ENCODE peak calls at places on chromosomes 5 and 9, in six cellular contexts. One of them, this sample, is unnamed.

GRCh38 chr5:173911623-173912022 is 23.5 kb downstream of the CPEB4 start:
- DNase-seq in fibroblast of pulmonary artery: no peak
- DNase-seq in NCI-H1694 treated with DMSO at 0.1 percent for 48 hours: no peak
- DNase-seq in adipocyte: no peak
- DNase-seq in epithelial cell of esophagus: no peak
- DNase-seq in activated T-cell treated with anti-CD3 and anti-CD28 coated beads, Interleukin-2, amount 50 U/mL, for 72 hours: no peak
- DNase-seq in this sample: no peak

GRCh38 chr9:11107196-11107595 is 494.4 kb upstream of the PTPRD start:
- DNase-seq in fibroblast of pulmonary artery: no peak
- DNase-seq in NCI-H1694 treated with DMSO at 0.1 percent for 48 hours: no peak
- DNase-seq in adipocyte: no peak
- DNase-seq in epithelial cell of esophagus: no peak
- DNase-seq in activated T-cell treated with anti-CD3 and anti-CD28 coated beads, Interleukin-2, amount 50 U/mL, for 72 hours: no peak
- DNase-seq in this sample: no peak

GRCh38 chr9:128887914-128888350 is 6.0 kb downstream of the LRRC8A start:
- DNase-seq in fibroblast of pulmonary artery: peak; percentile 68
- DNase-seq in NCI-H1694 treated with DMSO at 0.1 percent for 48 hours: no peak
- DNase-seq in adipocyte: no peak
- DNase-seq in epithelial cell of esophagus: no peak
- DNase-seq in activated T-cell treated with anti-CD3 and anti-CD28 coated beads, Interleukin-2, amount 50 U/mL, for 72 hours: no peak
- DNase-seq in this sample: no peak

GRCh38 chr9:91383577-91383976 is 21.9 kb upstream of the AUH start:
- DNase-seq in fibroblast of pulmonary artery: no peak
- DNase-seq in NCI-H1694 treated with DMSO at 0.1 percent for 48 hours: no peak
- DNase-seq in adipocyte: no peak
- DNase-seq in epithelial cell of esophagus: no peak
- DNase-seq in activated T-cell treated with anti-CD3 and anti-CD28 coated beads, Interleukin-2, amount 50 U/mL, for 72 hours: no peak
- DNase-seq in this sample: no peak

GRCh38 chr5:39201160-39201794 is 18.1 kb downstream of the FYB1 start:
- DNase-seq in fibroblast of pulmonary artery: no peak
- DNase-seq in NCI-H1694 treated with DMSO at 0.1 percent for 48 hours: no peak
- DNase-seq in adipocyte: peak; percentile 14
- DNase-seq in epithelial cell of esophagus: no peak
- DNase-seq in activated T-cell treated with anti-CD3 and anti-CD28 coated beads, Interleukin-2, amount 50 U/mL, for 72 hours: no peak
- DNase-seq in this sample: peak; percentile 14

GRCh38 chr9:95167998-95168397 is 149.5 kb downstream of the FANCC start:
- DNase-seq in fibroblast of pulmonary artery: peak; percentile 97
- DNase-seq in NCI-H1694 treated with DMSO at 0.1 percent for 48 hours: peak; percentile 28
- DNase-seq in adipocyte: peak; percentile 95
- DNase-seq in epithelial cell of esophagus: peak; percentile 97
- DNase-seq in activated T-cell treated with anti-CD3 and anti-CD28 coated beads, Interleukin-2, amount 50 U/mL, for 72 hours: peak; percentile 80
- DNase-seq in this sample: peak; percentile 70

GRCh38 chr5:134098690-134099089 is 15.8 kb upstream of the TCF7 start:
- DNase-seq in fibroblast of pulmonary artery: no peak
- DNase-seq in NCI-H1694 treated with DMSO at 0.1 percent for 48 hours: no peak
- DNase-seq in adipocyte: no peak
- DNase-seq in epithelial cell of esophagus: no peak
- DNase-seq in activated T-cell treated with anti-CD3 and anti-CD28 coated beads, Interleukin-2, amount 50 U/mL, for 72 hours: no peak
- DNase-seq in this sample: no peak

GRCh38 chr5:121430538-121430937 is 421.1 kb upstream of the FTMT start:
- DNase-seq in fibroblast of pulmonary artery: no peak
- DNase-seq in NCI-H1694 treated with DMSO at 0.1 percent for 48 hours: no peak
- DNase-seq in adipocyte: no peak
- DNase-seq in epithelial cell of esophagus: peak; percentile 29
- DNase-seq in activated T-cell treated with anti-CD3 and anti-CD28 coated beads, Interleukin-2, amount 50 U/mL, for 72 hours: no peak
- DNase-seq in this sample: no peak

GRCh38 chr5:149210229-149210628 is 61.4 kb upstream of the AFAP1L1 start:
- DNase-seq in fibroblast of pulmonary artery: peak; percentile 35
- DNase-seq in NCI-H1694 treated with DMSO at 0.1 percent for 48 hours: no peak
- DNase-seq in adipocyte: no peak
- DNase-seq in epithelial cell of esophagus: peak; percentile 80
- DNase-seq in activated T-cell treated with anti-CD3 and anti-CD28 coated beads, Interleukin-2, amount 50 U/mL, for 72 hours: no peak
- DNase-seq in this sample: no peak

GRCh38 chr9:137116027-137116507 is 1.5 kb upstream of the DPP7 start:
- DNase-seq in fibroblast of pulmonary artery: no peak
- DNase-seq in NCI-H1694 treated with DMSO at 0.1 percent for 48 hours: no peak
- DNase-seq in adipocyte: no peak
- DNase-seq in epithelial cell of esophagus: no peak
- DNase-seq in activated T-cell treated with anti-CD3 and anti-CD28 coated beads, Interleukin-2, amount 50 U/mL, for 72 hours: no peak
- DNase-seq in this sample: no peak

GRCh38 chr5:109324941-109325340 is 84.8 kb downstream of the PJA2 start:
- DNase-seq in fibroblast of pulmonary artery: peak; percentile 41
- DNase-seq in NCI-H1694 treated with DMSO at 0.1 percent for 48 hours: no peak
- DNase-seq in adipocyte: peak; percentile 9
- DNase-seq in epithelial cell of esophagus: no peak
- DNase-seq in activated T-cell treated with anti-CD3 and anti-CD28 coated beads, Interleukin-2, amount 50 U/mL, for 72 hours: no peak
- DNase-seq in this sample: no peak

GRCh38 chr9:121634800-121635261 is 16.6 kb upstream of the DAB2IP start:
- DNase-seq in fibroblast of pulmonary artery: peak; percentile 27
- DNase-seq in NCI-H1694 treated with DMSO at 0.1 percent for 48 hours: no peak
- DNase-seq in adipocyte: peak; percentile 19
- DNase-seq in epithelial cell of esophagus: no peak
- DNase-seq in activated T-cell treated with anti-CD3 and anti-CD28 coated beads, Interleukin-2, amount 50 U/mL, for 72 hours: no peak
- DNase-seq in this sample: no peak

GRCh38 chr9:89223398-89223977 is 44.9 kb upstream of the SHC3 start:
- DNase-seq in fibroblast of pulmonary artery: no peak
- DNase-seq in NCI-H1694 treated with DMSO at 0.1 percent for 48 hours: peak; percentile 76
- DNase-seq in adipocyte: peak; percentile 76
- DNase-seq in epithelial cell of esophagus: no peak
- DNase-seq in activated T-cell treated with anti-CD3 and anti-CD28 coated beads, Interleukin-2, amount 50 U/mL, for 72 hours: no peak
- DNase-seq in this sample: no peak

GRCh38 chr5:1792842-1793266 is 6.8 kb downstream of the MRPL36 start:
- DNase-seq in fibroblast of pulmonary artery: peak; percentile 83
- DNase-seq in NCI-H1694 treated with DMSO at 0.1 percent for 48 hours: no peak
- DNase-seq in adipocyte: peak; percentile 20
- DNase-seq in epithelial cell of esophagus: peak; percentile 53
- DNase-seq in activated T-cell treated with anti-CD3 and anti-CD28 coated beads, Interleukin-2, amount 50 U/mL, for 72 hours: peak; percentile 83
- DNase-seq in this sample: peak; percentile 82

GRCh38 chr9:130537346-130538050 is 41.9 kb upstream of the FUBP3 start:
- DNase-seq in fibroblast of pulmonary artery: peak; percentile 19
- DNase-seq in NCI-H1694 treated with DMSO at 0.1 percent for 48 hours: no peak
- DNase-seq in adipocyte: no peak
- DNase-seq in epithelial cell of esophagus: peak; percentile 36
- DNase-seq in activated T-cell treated with anti-CD3 and anti-CD28 coated beads, Interleukin-2, amount 50 U/mL, for 72 hours: no peak
- DNase-seq in this sample: no peak

GRCh38 chr9:110578896-110579752 is at the start of gene SVEP1:
- DNase-seq in fibroblast of pulmonary artery: peak; percentile 73
- DNase-seq in NCI-H1694 treated with DMSO at 0.1 percent for 48 hours: no peak
- DNase-seq in adipocyte: peak; percentile 82
- DNase-seq in epithelial cell of esophagus: peak; percentile 73
- DNase-seq in activated T-cell treated with anti-CD3 and anti-CD28 coated beads, Interleukin-2, amount 50 U/mL, for 72 hours: no peak
- DNase-seq in this sample: peak; percentile 5

GRCh38 chr5:109693535-109694152 is 3.9 kb downstream of the MAN2A1 start:
- DNase-seq in fibroblast of pulmonary artery: peak; percentile 30
- DNase-seq in NCI-H1694 treated with DMSO at 0.1 percent for 48 hours: no peak
- DNase-seq in adipocyte: peak; percentile 41
- DNase-seq in epithelial cell of esophagus: peak; percentile 60
- DNase-seq in activated T-cell treated with anti-CD3 and anti-CD28 coated beads, Interleukin-2, amount 50 U/mL, for 72 hours: no peak
- DNase-seq in this sample: no peak

GRCh38 chr5:35461530-35461929 is 156.1 kb upstream of the SPEF2 start:
- DNase-seq in fibroblast of pulmonary artery: no peak
- DNase-seq in NCI-H1694 treated with DMSO at 0.1 percent for 48 hours: no peak
- DNase-seq in adipocyte: no peak
- DNase-seq in epithelial cell of esophagus: no peak
- DNase-seq in activated T-cell treated with anti-CD3 and anti-CD28 coated beads, Interleukin-2, amount 50 U/mL, for 72 hours: no peak
- DNase-seq in this sample: no peak

GRCh38 chr5:147190236-147190815 is 44.5 kb upstream of the STK32A start:
- DNase-seq in fibroblast of pulmonary artery: peak; percentile 11
- DNase-seq in NCI-H1694 treated with DMSO at 0.1 percent for 48 hours: no peak
- DNase-seq in adipocyte: no peak
- DNase-seq in epithelial cell of esophagus: peak; percentile 9
- DNase-seq in activated T-cell treated with anti-CD3 and anti-CD28 coated beads, Interleukin-2, amount 50 U/mL, for 72 hours: no peak
- DNase-seq in this sample: no peak

GRCh38 chr5:32531885-32532520 is 53.4 kb upstream of the SUB1 start:
- DNase-seq in fibroblast of pulmonary artery: peak; percentile 53
- DNase-seq in NCI-H1694 treated with DMSO at 0.1 percent for 48 hours: peak; percentile 85
- DNase-seq in adipocyte: peak; percentile 59
- DNase-seq in epithelial cell of esophagus: peak; percentile 53
- DNase-seq in activated T-cell treated with anti-CD3 and anti-CD28 coated beads, Interleukin-2, amount 50 U/mL, for 72 hours: peak; percentile 65
- DNase-seq in this sample: peak; percentile 62

GRCh38 chr5:154243736-154244135 is 53.2 kb downstream of the GALNT10 start:
- DNase-seq in fibroblast of pulmonary artery: peak; percentile 23
- DNase-seq in NCI-H1694 treated with DMSO at 0.1 percent for 48 hours: no peak
- DNase-seq in adipocyte: peak; percentile 14
- DNase-seq in epithelial cell of esophagus: no peak
- DNase-seq in activated T-cell treated with anti-CD3 and anti-CD28 coated beads, Interleukin-2, amount 50 U/mL, for 72 hours: no peak
- DNase-seq in this sample: no peak

GRCh38 chr5:132001647-132002561 is 9.6 kb downstream of the ACSL6 start:
- DNase-seq in fibroblast of pulmonary artery: peak; percentile 17
- DNase-seq in NCI-H1694 treated with DMSO at 0.1 percent for 48 hours: no peak
- DNase-seq in adipocyte: peak; percentile 21
- DNase-seq in epithelial cell of esophagus: no peak
- DNase-seq in activated T-cell treated with anti-CD3 and anti-CD28 coated beads, Interleukin-2, amount 50 U/mL, for 72 hours: no peak
- DNase-seq in this sample: no peak

GRCh38 chr9:89740722-89741121 is 135.9 kb downstream of the GADD45G start:
- DNase-seq in fibroblast of pulmonary artery: no peak
- DNase-seq in NCI-H1694 treated with DMSO at 0.1 percent for 48 hours: no peak
- DNase-seq in adipocyte: no peak
- DNase-seq in epithelial cell of esophagus: no peak
- DNase-seq in activated T-cell treated with anti-CD3 and anti-CD28 coated beads, Interleukin-2, amount 50 U/mL, for 72 hours: peak; percentile 45
- DNase-seq in this sample: peak; percentile 65

GRCh38 chr9:128729302-128729701 is 5.4 kb upstream of the ZDHHC12 start:
- DNase-seq in fibroblast of pulmonary artery: no peak
- DNase-seq in NCI-H1694 treated with DMSO at 0.1 percent for 48 hours: peak; percentile 53
- DNase-seq in adipocyte: no peak
- DNase-seq in epithelial cell of esophagus: no peak
- DNase-seq in activated T-cell treated with anti-CD3 and anti-CD28 coated beads, Interleukin-2, amount 50 U/mL, for 72 hours: no peak
- DNase-seq in this sample: no peak

GRCh38 chr5:142404046-142404477 is 79.2 kb upstream of the SPRY4 start:
- DNase-seq in fibroblast of pulmonary artery: peak; percentile 28
- DNase-seq in NCI-H1694 treated with DMSO at 0.1 percent for 48 hours: no peak
- DNase-seq in adipocyte: peak; percentile 74
- DNase-seq in epithelial cell of esophagus: peak; percentile 42
- DNase-seq in activated T-cell treated with anti-CD3 and anti-CD28 coated beads, Interleukin-2, amount 50 U/mL, for 72 hours: no peak
- DNase-seq in this sample: no peak

GRCh38 chr9:34211395-34211794 is 32.6 kb downstream of the UBAP1 start:
- DNase-seq in fibroblast of pulmonary artery: no peak
- DNase-seq in NCI-H1694 treated with DMSO at 0.1 percent for 48 hours: no peak
- DNase-seq in adipocyte: no peak
- DNase-seq in epithelial cell of esophagus: no peak
- DNase-seq in activated T-cell treated with anti-CD3 and anti-CD28 coated beads, Interleukin-2, amount 50 U/mL, for 72 hours: no peak
- DNase-seq in this sample: no peak

GRCh38 chr5:67263656-67264055 is 67.1 kb upstream of the CD180 start:
- DNase-seq in fibroblast of pulmonary artery: no peak
- DNase-seq in NCI-H1694 treated with DMSO at 0.1 percent for 48 hours: no peak
- DNase-seq in adipocyte: no peak
- DNase-seq in epithelial cell of esophagus: no peak
- DNase-seq in activated T-cell treated with anti-CD3 and anti-CD28 coated beads, Interleukin-2, amount 50 U/mL, for 72 hours: no peak
- DNase-seq in this sample: no peak

GRCh38 chr9:80320480-80320879 is 748.7 kb downstream of the TLE4 start:
- DNase-seq in fibroblast of pulmonary artery: peak; percentile 0
- DNase-seq in NCI-H1694 treated with DMSO at 0.1 percent for 48 hours: no peak
- DNase-seq in adipocyte: peak; percentile 28
- DNase-seq in epithelial cell of esophagus: no peak
- DNase-seq in activated T-cell treated with anti-CD3 and anti-CD28 coated beads, Interleukin-2, amount 50 U/mL, for 72 hours: no peak
- DNase-seq in this sample: no peak

This sample was measured in stimulated activated CD4-positive, alpha-beta T cell treated with anti-CD3 and anti-CD28 coated beads, Interleukin-15, amount 100 ng/mL, for 24 hours.